ENCODE peak calls at places on chromosome 19, in six cellular contexts. I, N, U, X, O and G are unnamed samples.

GRCh38 chr19:13055213-13056051 is 47.2 kb downstream of the LYL1 start:
- DNase-seq in I (peak), N (peak), U (peak), X (peak), O (no peak), G (peak)

GRCh38 chr19:28655054-28655453 is 557.9 kb downstream of the UQCRFS1 start:
- DNase-seq in I (no peak), N (no peak), U (no peak), X (no peak), O (no peak), G (no peak)

GRCh38 chr19:53294786-53295441 is 27.4 kb upstream of the VN1R4 start:
- DNase-seq in I (no peak), N (no peak), U (peak), X (no peak), O (no peak), G (no peak)

GRCh38 chr19:3370214-3370720 is 3.9 kb downstream of the NFIC start:
- DNase-seq in I (no peak), N (no peak), U (peak), X (no peak), O (no peak), G (no peak)

GRCh38 chr19:51702754-51703654 is 9.9 kb downstream of the SPACA6 start:
- DNase-seq in I (no peak), N (no peak), U (peak), X (peak), O (peak), G (no peak)

GRCh38 chr19:50167314-50167721 is 4.2 kb upstream of the IZUMO2 start:
- DNase-seq in I (no peak), N (no peak), U (no peak), X (no peak), O (no peak), G (no peak)

GRCh38 chr19:12955996-12956395 is 1.0 kb downstream of the GADD45GIP1 start:
- DNase-seq in I (no peak), N (no peak), U (no peak), X (no peak), O (no peak), G (no peak)

GRCh38 chr19:47351545-47351944 is 2.4 kb downstream of the DHX34 start:
- DNase-seq in I (no peak), N (no peak), U (peak), X (no peak), O (no peak), G (peak)

GRCh38 chr19:6925801-6926751 is 38.7 kb downstream of the ADGRE1 start:
- DNase-seq in I (no peak), N (no peak), U (no peak), X (no peak), O (no peak), G (no peak)

GRCh38 chr19:49712397-49712859 is 21.5 kb downstream of the CPT1C start:
- DNase-seq in I (no peak), N (no peak), U (peak), X (peak), O (peak), G (peak)

GRCh38 chr19:13965926-13966683 is 13.8 kb downstream of the DCAF15 start:
- DNase-seq in I (no peak), N (no peak), U (peak), X (no peak), O (no peak), G (no peak)

GRCh38 chr19:29283366-29283765 is 70.4 kb upstream of the UQCRFS1 start:
- DNase-seq in I (no peak), N (no peak), U (no peak), X (no peak), O (no peak), G (no peak)

GRCh38 chr19:48926909-48927308 is 6.6 kb upstream of the DHDH start:
- DNase-seq in I (no peak), N (peak), U (no peak), X (no peak), O (peak), G (peak)

GRCh38 chr19:55647732-55648656 is at the start of gene CCDC106:
- DNase-seq in I (no peak), N (no peak), U (peak), X (peak), O (peak), G (peak)

DNA sequence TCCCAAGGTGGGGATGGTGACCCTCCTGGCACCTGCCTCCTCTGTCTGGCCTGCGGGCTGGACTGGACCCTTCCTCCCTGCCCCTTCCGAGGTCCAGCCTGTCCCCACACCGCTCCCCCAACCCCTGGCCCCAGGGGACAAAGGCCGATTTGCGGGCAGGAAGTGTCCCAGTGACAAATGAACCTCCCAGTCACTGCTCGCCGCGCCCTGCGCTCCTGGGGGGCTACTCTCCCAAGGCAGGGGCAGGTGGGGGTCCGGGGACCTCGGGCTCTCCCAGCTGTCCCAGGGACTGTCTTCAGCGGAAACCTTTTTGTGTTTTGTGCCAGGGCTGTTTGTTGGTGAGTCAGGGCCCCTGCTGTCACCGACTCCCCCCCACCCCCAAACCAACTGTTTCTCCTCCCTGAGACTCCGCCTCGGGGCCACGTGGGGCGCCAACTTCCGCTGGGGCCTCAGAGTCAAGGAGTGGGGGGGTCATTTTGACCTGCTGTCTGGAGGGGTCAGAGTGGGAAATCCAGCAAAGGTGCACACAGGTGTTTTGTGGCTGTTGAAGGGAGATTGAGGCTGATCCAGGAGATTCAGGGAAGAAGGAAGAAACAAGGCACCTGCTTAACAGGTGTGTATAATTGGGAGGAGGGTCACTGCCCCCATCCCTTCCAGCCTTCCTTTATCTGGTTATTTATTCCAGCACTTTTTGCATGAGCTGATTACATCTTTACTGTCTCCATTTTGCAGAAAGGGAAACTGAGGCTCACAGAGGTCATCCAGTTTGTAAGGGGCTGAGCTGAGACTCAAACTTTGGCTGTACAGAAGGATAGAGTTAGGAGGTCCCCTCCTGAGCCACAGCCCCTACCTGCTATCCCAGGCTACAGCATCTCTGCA is 831 bp downstream of the PGPEP1 start:
- DNase-seq in I (peak), N (no peak), U (peak), X (peak), O (no peak), G (no peak)
- TF ChIP-seq CTCF in I (no peak), N (peak), U (peak), X (no peak), O (no peak), G (no peak)

GRCh38 chr19:45876161-45876410 is 9.9 kb downstream of the IRF2BP1 start:
- DNase-seq in I (no peak), N (no peak), U (no peak), X (no peak), O (no peak), G (no peak)

GRCh38 chr19:45878043-45878794 is 7.7 kb downstream of the IRF2BP1 start:
- DNase-seq in I (no peak), N (no peak), U (no peak), X (no peak), O (no peak), G (no peak)

GRCh38 chr19:45874620-45874966 is 10.5 kb downstream of the FOXA3 start:
- DNase-seq in I (no peak), N (no peak), U (no peak), X (no peak), O (no peak), G (no peak)

GRCh38 chr19:45879055-45879454 is 6.9 kb downstream of the IRF2BP1 start:
- DNase-seq in I (no peak), N (no peak), U (no peak), X (no peak), O (no peak), G (no peak)

GRCh38 chr19:45876411-45877197 is 9.3 kb downstream of the IRF2BP1 start:
- DNase-seq in I (no peak), N (no peak), U (peak), X (peak), O (no peak), G (no peak)
- H3K27ac ChIP-seq in I (peak), N (peak), U (no peak), X (peak), O (no peak), G (no peak)

GRCh38 chr19:35309481-35310279 is 17.7 kb downstream of the MAG start:
- DNase-seq in I (no peak), N (no peak), U (no peak), X (no peak), O (no peak), G (no peak)

GRCh38 chr19:35304036-35304435 is 12.1 kb downstream of the MAG start:
- DNase-seq in I (no peak), N (no peak), U (no peak), X (no peak), O (no peak), G (no peak)

GRCh38 chr19:35305181-35305580 is 13.2 kb downstream of the MAG start:
- DNase-seq in I (no peak), N (no peak), U (no peak), X (no peak), O (no peak), G (no peak)

GRCh38 chr19:35307990-35308389 is 16.0 kb downstream of the MAG start:
- DNase-seq in I (no peak), N (no peak), U (no peak), X (no peak), O (no peak), G (no peak)

DNA sequence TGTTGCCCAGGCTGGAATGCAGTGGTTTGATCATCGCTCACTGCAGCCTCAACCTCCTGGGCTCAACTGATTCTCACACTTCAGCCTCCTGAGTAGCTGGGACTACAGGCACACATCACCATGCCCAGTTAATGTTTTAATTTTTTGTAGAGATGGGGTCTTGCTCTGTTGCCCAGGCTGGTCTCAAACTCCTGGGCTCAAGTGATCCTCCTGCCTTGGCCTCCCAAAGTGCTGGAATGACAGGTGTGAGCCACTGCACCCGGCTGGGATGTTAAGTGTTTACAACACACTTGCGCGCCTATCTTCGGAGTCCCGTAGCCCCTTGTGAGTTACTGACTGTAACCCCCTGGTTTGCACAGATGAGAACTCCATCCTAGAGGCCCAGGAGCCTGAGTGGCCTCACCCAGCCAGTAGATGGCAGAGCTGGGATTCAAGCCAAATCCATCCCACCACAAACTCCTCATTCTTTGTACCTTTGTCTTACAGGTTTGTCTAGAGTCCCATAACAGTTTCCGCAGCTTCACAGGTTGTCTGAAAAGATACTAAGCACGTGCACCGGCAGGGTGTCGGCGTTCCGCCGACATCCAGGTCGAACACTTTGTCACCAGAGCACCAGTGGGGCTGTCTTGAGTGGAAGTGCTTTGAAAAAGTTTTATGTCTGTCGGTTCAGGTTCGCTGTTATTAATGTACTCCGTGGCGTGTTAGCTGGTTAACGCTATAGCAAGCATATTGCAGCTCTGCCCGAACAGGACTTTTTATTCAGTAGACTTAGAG is 14.7 kb downstream of the MAG start:
- DNase-seq in I (no peak), N (no peak), U (peak), X (no peak), O (no peak), G (no peak)
- TF ChIP-seq CTCF in I (no peak), N (peak), U (peak), X (no peak), O (peak), G (no peak)

DNA sequence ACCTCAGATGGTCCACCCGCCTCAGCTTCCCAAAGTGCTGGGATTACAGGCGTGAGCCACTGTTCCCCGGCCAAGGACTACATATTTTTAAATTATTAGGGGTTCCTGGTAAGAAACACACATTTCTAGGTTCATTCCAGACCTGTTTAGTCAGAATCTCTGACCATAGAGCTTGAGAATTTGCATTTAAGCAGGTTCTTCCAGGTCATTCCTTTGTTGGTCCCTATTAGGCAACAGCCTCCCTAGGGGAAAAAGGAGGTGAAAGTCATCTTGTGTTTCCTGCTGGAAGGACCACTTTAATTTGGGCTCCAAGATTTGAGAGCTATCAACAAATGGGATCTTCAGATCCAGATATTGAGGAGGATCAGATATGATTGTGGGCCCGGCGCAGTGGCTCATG is 16.3 kb downstream of the S1PR2 start:
- DNase-seq in I (no peak), N (no peak), U (no peak), X (no peak), O (peak), G (peak)
- H3K27ac ChIP-seq in I (no peak), N (peak), U (no peak), X (no peak), O (no peak), G (no peak)

DNA sequence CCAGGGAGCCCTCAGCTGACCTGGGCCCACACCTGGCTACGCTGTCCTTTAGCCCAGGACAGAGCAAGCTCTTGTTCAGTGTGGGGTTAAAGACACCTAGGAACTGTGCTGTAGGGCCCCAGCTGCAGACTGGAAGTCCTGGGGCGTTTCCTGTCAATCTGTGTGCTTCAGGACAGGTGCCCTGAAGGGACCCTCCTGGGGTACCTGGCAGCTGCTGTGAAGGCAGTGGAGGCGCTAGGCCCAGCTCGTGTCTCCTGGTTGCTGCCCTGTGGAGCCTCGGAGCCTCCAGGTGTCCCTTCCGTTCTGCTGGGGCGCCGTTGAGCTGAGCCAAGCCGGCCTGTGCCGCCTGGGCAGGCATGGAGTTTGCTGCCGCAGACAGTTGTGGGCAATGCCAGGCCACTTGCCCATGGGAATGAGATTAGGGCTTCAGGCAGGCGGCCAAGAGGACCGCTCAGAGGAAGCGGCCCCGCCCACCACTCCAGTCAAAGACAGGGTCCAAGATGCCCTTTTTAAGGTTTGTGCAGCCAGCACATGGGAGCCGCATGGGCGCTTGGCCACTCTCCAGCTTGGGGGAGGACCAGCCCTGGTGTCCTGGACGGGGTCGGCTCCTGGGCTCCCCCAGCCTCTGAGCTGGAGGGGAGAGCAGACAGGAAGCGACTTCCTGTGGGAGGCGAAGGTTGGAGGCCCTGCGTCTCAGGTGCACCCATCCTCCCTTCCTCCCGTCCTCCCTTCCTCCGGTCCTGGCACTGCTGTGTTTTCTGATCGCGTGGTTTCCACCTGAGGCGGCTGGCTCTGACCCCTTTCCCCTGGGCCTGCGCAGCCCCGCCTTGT is 4.0 kb downstream of the PTBP1 start:
- DNase-seq in I (no peak), N (no peak), U (no peak), X (peak), O (no peak), G (no peak)
- TF ChIP-seq CTCF in I (no peak), N (no peak), U (no peak), X (no peak), O (no peak), G (no peak)